ENCODE peak calls at places on chromosomes 11 and 22, in ten cellular contexts. M, S, C, E, G, J, Q, Y, F and Z are unnamed samples.

GRCh38 chr22:44325718-44326548 is 13.2 kb upstream of the SHISAL1 start:
- DNase-seq in M (no peak), S (no peak), C (peak), E (no peak), G (no peak), J (peak), Q (no peak), Y (no peak), F (no peak), Z (no peak)

GRCh38 chr22:38348751-38349496 is 31.7 kb upstream of the CSNK1E start:
- DNase-seq in M (no peak), S (no peak), C (no peak), E (peak), G (no peak), J (no peak), Q (no peak), Y (no peak), F (no peak), Z (peak)

GRCh38 chr11:88363566-88364169 is 26.1 kb upstream of the CTSC start:
- DNase-seq in M (no peak), S (no peak), C (peak), E (no peak), G (no peak), J (no peak), Q (no peak), Y (no peak), F (no peak), Z (no peak)

GRCh38 chr11:2533642-2534115 is 88.9 kb downstream of the KCNQ1 start:
- DNase-seq in M (no peak), S (no peak), C (peak), E (peak), G (no peak), J (peak), Q (peak), Y (peak), F (no peak), Z (peak)

GRCh38 chr11:33674035-33674814 is 26.4 kb downstream of the C11orf91 start:
- DNase-seq in M (no peak), S (no peak), C (peak), E (no peak), G (no peak), J (no peak), Q (no peak), Y (peak), F (no peak), Z (no peak)

GRCh38 chr11:746289-747175 is 732 bp upstream of the TALDO1 start:
- DNase-seq in M (peak), S (no peak), C (peak), E (no peak), G (peak), J (no peak), Q (no peak), Y (no peak), F (peak), Z (no peak)

GRCh38 chr11:13333456-13333957 is 55.9 kb downstream of the BMAL1 start:
- DNase-seq in M (peak), S (no peak), C (peak), E (no peak), G (peak), J (no peak), Q (no peak), Y (no peak), F (no peak), Z (no peak)

GRCh38 chr22:48746789-48747425 is 1080.8 kb downstream of the BRD1 start:
- DNase-seq in M (no peak), S (no peak), C (no peak), E (no peak), G (no peak), J (no peak), Q (peak), Y (no peak), F (no peak), Z (peak)

GRCh38 chr11:69000831-69001245 is 12.2 kb downstream of the MRGPRF start:
- DNase-seq in M (no peak), S (no peak), C (peak), E (no peak), G (peak), J (no peak), Q (no peak), Y (peak), F (no peak), Z (peak)

GRCh38 chr11:117058761-117059233 is 39.4 kb downstream of the SIK3 start:
- DNase-seq in M (no peak), S (no peak), C (peak), E (no peak), G (no peak), J (no peak), Q (no peak), Y (no peak), F (no peak), Z (no peak)

GRCh38 chr22:30424471-30425326 is 869 bp upstream of the MTFP1 start:
- DNase-seq in M (no peak), S (no peak), C (peak), E (no peak), G (peak), J (no peak), Q (peak), Y (no peak), F (no peak), Z (no peak)

GRCh38 chr11:75896843-75897419 is 81.9 kb downstream of the UVRAG start:
- DNase-seq in M (peak), S (peak), C (peak), E (no peak), G (peak), J (peak), Q (no peak), Y (no peak), F (no peak), Z (no peak)

GRCh38 chr22:17785185-17786184 is 11.2 kb upstream of the BID start:
- DNase-seq in M (peak), S (peak), C (no peak), E (peak), G (peak), J (peak), Q (peak), Y (no peak), F (no peak), Z (no peak)

GRCh38 chr11:35134403-35135126 is 4.4 kb upstream of the CD44 start:
- DNase-seq in M (no peak), S (no peak), C (peak), E (no peak), G (no peak), J (no peak), Q (no peak), Y (peak), F (no peak), Z (no peak)

GRCh38 chr11:69703711-69704507 is at the start of gene FGF19:
- DNase-seq in M (no peak), S (no peak), C (no peak), E (no peak), G (no peak), J (no peak), Q (no peak), Y (no peak), F (no peak), Z (no peak)

GRCh38 chr11:38680746-38681145 is 2082.7 kb upstream of the RAG2 start:
- DNase-seq in M (no peak), S (no peak), C (peak), E (no peak), G (no peak), J (no peak), Q (no peak), Y (no peak), F (no peak), Z (no peak)

GRCh38 chr11:66293777-66294625 is 2.3 kb downstream of the TMEM151A start:
- DNase-seq in M (no peak), S (no peak), C (no peak), E (no peak), G (no peak), J (no peak), Q (no peak), Y (no peak), F (no peak), Z (no peak)

GRCh38 chr11:108135845-108136599 is 14.7 kb downstream of the ACAT1 start:
- DNase-seq in M (no peak), S (no peak), C (peak), E (no peak), G (peak), J (no peak), Q (no peak), Y (no peak), F (no peak), Z (no peak)

GRCh38 chr11:69587454-69588081 is 53.4 kb upstream of the CCND1 start:
- DNase-seq in M (no peak), S (no peak), C (peak), E (no peak), G (peak), J (no peak), Q (no peak), Y (peak), F (no peak), Z (no peak)